ENCODE peak calls at places on chromosomes 11 and 22, in five cellular contexts. A, U, N, I and Q are unnamed samples. For H3K27me3, the result is how much of the 10 kb centered on the place peaks cover.

GRCh38 chr11:68282141-68282860 is 10.5 kb upstream of the C11orf24 start:
- DNase-seq in A (no peak), U (no peak), N (no peak), I (no peak), Q (no peak)

GRCh38 chr22:41762980-41763779 is 37.3 kb upstream of the CCDC134 start:
- DNase-seq in A (no peak), U (no peak), N (peak), I (no peak), Q (no peak)

GRCh38 chr22:39225591-39225990 is 19.2 kb downstream of the PDGFB start:
- DNase-seq in A (no peak), U (no peak), N (no peak), I (no peak), Q (no peak)

GRCh38 chr11:96329419-96329818 is 13.6 kb downstream of the MAML2 start:
- DNase-seq in A (no peak), U (no peak), N (no peak), I (no peak), Q (no peak)

GRCh38 chr22:48303360-48303725 is 1524.3 kb downstream of the BRD1 start:
- DNase-seq in A (no peak), U (no peak), N (no peak), I (no peak), Q (no peak)

GRCh38 chr11:105665281-105665680 is 55.4 kb downstream of the GRIA4 start:
- DNase-seq in A (no peak), U (no peak), N (no peak), I (no peak), Q (no peak)

GRCh38 chr11:86535773-86536172 is 136.6 kb downstream of the ME3 start:
- DNase-seq in A (no peak), U (no peak), N (no peak), I (no peak), Q (no peak)

GRCh38 chr11:113994077-113994954 is 19.4 kb downstream of the HTR3A start:
- DNase-seq in A (no peak), U (no peak), N (no peak), I (no peak), Q (peak)

GRCh38 chr11:6586434-6587359 is 16.7 kb downstream of the RRP8 start:
- DNase-seq in A (peak), U (no peak), N (no peak), I (no peak), Q (no peak)

GRCh38 chr11:124384399-124384798 is at the start of gene OR8B2:
- DNase-seq in A (no peak), U (no peak), N (no peak), I (no peak), Q (no peak)

DNA sequence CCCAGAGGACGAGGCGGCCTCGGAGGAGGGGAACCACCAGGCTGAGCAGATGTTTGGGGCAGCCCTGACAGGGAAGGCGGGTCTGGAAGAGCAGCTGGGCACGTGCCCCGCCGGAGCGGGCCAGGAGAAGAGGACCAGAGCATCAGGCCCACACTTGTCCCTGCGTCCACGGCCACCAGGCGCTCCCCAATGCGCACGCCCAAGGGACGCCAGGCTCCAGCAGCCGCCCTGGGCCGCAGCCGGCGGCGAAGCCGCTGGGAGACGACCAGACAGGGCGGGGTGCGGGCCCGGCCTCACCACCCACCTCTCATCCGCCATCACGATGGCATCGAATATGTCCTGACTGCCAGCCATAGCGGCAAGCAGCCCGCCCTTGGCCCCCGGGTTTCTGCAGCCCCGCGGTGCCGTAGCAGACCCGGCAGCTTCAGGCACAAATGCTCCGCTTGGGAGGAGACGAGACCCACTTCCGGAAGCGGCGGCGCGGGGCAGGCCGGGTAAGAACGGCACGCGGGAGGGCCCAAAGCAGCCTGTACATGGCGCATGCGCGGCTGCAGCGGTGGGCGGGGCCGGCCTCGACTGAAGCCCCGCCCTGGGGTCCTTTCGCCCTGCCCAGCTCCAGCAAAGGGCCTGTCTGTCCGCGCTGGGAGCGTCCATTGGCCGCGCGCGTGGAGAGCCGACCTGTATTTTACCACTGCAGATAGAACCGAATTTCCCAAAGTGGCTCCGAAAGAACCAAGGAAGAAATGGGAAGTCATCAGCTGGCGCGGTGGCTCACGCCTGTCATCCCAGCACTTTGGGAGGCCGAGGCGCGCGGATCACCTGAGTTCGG is at the start of gene LTO1:
- DNase-seq in A (peak), U (peak), N (peak), I (peak), Q (peak)
- TF ChIP-seq POLR2A in A (peak), U (peak), N (peak), I (peak), Q (no peak)

DNA sequence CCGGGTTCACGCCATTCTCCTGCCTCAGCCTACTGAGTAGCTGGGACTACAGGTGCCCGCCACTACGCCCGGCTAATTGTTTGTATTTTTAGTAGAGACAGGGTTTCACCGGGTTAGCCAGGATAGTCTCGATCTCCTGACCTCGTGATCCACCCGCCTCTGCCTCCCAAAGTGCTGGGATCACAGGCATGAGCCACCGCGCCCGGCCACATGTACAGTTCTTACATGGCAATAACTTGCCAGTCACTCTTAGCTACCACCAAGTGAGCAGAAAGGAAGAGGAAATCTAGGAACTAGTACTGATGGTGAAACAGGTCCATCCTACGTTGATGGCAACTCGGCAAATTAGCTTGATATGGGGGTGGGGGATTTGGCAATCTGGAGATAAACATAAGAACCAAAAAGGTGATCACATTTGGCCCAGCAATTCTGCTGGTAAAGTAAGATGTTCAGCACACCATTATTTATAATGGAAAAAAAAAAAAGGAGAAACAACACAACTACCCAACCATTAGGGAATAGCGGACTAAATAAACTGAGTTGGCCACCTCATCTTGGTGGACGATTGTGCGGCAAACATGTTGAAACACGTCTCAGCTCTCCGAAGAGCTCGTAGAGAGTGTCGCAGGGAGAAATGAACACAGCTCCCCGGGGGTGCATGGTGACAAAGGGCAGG is 5.3 kb downstream of the NLRP6 start:
- DNase-seq in A (no peak), U (no peak), N (no peak), I (no peak), Q (no peak)
- H3K27me3 ChIP-seq in A (under half), U (under half), N (half or more), I (under half), Q (half or more)

DNA sequence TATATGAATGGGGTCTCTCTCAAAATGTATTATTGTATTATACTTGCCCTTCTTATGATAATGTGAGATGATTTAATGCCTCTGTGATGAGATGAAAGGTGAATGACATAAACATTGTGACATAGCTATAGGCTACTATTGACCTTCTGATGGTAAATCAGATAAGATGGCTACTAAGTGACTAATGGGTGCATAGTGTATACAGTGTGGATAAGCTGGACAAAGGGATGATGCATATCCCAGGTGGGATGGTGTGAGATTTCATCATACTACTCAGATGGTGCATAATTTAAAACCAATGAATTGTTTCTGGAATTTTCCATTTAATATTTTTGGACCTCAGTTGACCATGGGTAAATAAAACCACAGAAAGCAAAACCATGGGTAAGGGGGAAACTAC is 243.5 kb downstream of the SBF2 start:
- DNase-seq in A (no peak), U (no peak), N (no peak), I (no peak), Q (no peak)
- TF ChIP-seq POLR2A in A (no peak), U (no peak), N (no peak), I (no peak), Q (no peak)

GRCh38 chr22:22082229-22082835 is 99.7 kb upstream of the TOP3B start:
- DNase-seq in A (no peak), U (no peak), N (no peak), I (no peak), Q (no peak)

GRCh38 chr22:22080270-22080669 is 97.7 kb upstream of the TOP3B start:
- DNase-seq in A (no peak), U (no peak), N (no peak), I (no peak), Q (no peak)

GRCh38 chr22:22078329-22078728 is 95.7 kb upstream of the TOP3B start:
- DNase-seq in A (no peak), U (no peak), N (no peak), I (no peak), Q (no peak)

GRCh38 chr22:22076937-22077703 is 94.5 kb upstream of the TOP3B start:
- DNase-seq in A (no peak), U (no peak), N (no peak), I (no peak), Q (no peak)

GRCh38 chr22:22079404-22080148 is 97.0 kb upstream of the TOP3B start:
- DNase-seq in A (no peak), U (no peak), N (no peak), I (no peak), Q (no peak)
- H3K27me3 ChIP-seq in A (under half), U (under half), N (under half), I (under half), Q (half or more)

DNA sequence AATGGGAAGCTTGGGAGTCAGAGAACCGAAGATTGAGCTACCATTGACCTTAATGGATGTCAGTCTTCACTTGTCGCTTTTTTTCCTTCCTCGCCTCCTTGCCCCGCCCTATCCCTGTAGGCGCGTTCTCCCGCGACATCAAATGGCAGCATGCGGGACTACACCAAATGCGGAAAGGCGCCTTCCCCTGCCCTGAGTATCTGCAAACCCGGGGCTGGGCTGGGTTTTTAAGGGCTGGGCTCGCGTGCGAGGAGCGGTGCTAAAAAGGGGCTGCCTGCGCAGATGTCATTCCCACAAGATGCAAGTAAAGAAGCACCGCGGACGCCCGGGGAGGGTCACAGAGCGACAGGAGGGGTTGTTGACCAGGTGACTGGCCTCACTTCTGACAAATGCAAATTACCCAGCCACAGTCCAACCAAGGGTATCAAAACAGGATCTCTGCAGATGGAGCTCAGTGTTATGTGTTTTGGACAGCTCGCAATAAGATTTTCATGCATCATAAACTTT is 4.7 kb upstream of the FAM111B start:
- DNase-seq in A (peak), U (peak), N (peak), I (peak), Q (peak)
- TF ChIP-seq POLR2A in A (no peak), U (no peak), N (no peak), I (no peak), Q (no peak)

GRCh38 chr11:70804174-70804855 is 406.0 kb downstream of the CTTN start:
- DNase-seq in A (no peak), U (no peak), N (no peak), I (no peak), Q (no peak)
- H3K27me3 ChIP-seq in A (under half), U (under half), N (under half), I (under half), Q (under half)

GRCh38 chr11:65720237-65720934 is at the start of gene RNASEH2C:
- DNase-seq in A (peak), U (peak), N (peak), I (peak), Q (peak)
- TF ChIP-seq POLR2A in A (peak), U (peak), N (peak), I (peak), Q (peak)

GRCh38 chr22:27372969-27373670 is 428.4 kb downstream of the MN1 start:
- DNase-seq in A (no peak), U (no peak), N (peak), I (peak), Q (peak)

GRCh38 chr22:27372364-27372763 is 429.2 kb downstream of the MN1 start:
- DNase-seq in A (no peak), U (no peak), N (no peak), I (no peak), Q (no peak)

GRCh38 chr22:27370281-27370680 is 431.3 kb downstream of the MN1 start:
- DNase-seq in A (no peak), U (no peak), N (no peak), I (no peak), Q (no peak)

DNA sequence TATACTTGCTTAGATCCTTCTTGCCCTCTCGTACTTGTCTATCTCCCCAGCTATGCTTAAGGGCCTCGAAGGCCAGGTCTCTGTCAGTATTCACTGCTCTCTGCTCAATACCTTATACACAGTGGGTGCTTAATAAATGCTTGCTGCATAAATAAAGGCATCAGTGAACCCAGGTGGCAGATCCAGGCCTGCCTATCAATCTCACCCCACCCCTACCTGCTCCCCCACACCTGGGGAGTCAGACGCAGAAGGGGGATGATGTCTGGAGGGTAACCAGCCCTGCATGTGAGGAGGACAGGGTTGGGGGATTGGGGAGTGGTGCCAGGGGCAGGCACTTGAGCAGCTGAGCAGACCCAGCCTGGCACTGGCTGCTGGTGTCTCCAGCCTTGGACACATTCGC is 430.6 kb downstream of the MN1 start:
- DNase-seq in A (no peak), U (no peak), N (no peak), I (no peak), Q (no peak)
- H3K27me3 ChIP-seq in A (under half), U (under half), N (under half), I (under half), Q (under half)